ENCODE peak calls at places on chromosomes 7 and 10, in nine cellular contexts. J is pancreas, K is GM12865, C is A549, N is nephron progenitor cell, L is endothelial cell, V is WERI-Rb-1, O is MCF 10A, Q is HL-60. T is an unnamed sample.
A peak's percentile ranks its signal among the peaks of the same experiment; 100 is the strongest.

GRCh38 chr7:142329062-142329788 is 71.4 kb upstream of the PRSS58 start:
- DNase-seq in J (no peak), K (no peak), C (no peak), N (no peak), L (no peak), V (no peak), O (no peak), Q (no peak), T (no peak)

GRCh38 chr7:13179011-13179574 is 491.7 kb downstream of the ARL4A start:
- DNase-seq in J (no peak), K (peak; percentile 8), C (peak; percentile 18), N (no peak), L (no peak), V (peak; percentile 10), O (peak; percentile 23), Q (no peak), T (no peak)

GRCh38 chr7:37920619-37921339 is at the start of gene EPDR1:
- DNase-seq in J (peak; percentile 88), K (peak; percentile 66), C (peak; percentile 89), N (peak; percentile 61), L (peak; percentile 65), V (peak; percentile 73), O (no peak), Q (no peak), T (peak; percentile 64)

GRCh38 chr10:103244663-103245271 is 920 bp upstream of the RPEL1 start:
- DNase-seq in J (no peak), K (peak; percentile 81), C (peak; percentile 90), N (peak; percentile 68), L (peak; percentile 72), V (peak; percentile 67), O (peak; percentile 88), Q (peak; percentile 78), T (peak; percentile 71)

GRCh38 chr7:107035446-107035845 is 9.1 kb upstream of the PRKAR2B start:
- DNase-seq in J (no peak), K (no peak), C (peak; percentile 59), N (no peak), L (no peak), V (no peak), O (peak; percentile 58), Q (no peak), T (no peak)

GRCh38 chr7:80584778-80585177 is 53.7 kb upstream of the CD36 start:
- DNase-seq in J (no peak), K (no peak), C (peak; percentile 28), N (no peak), L (no peak), V (no peak), O (peak; percentile 83), Q (peak; percentile 20), T (no peak)

GRCh38 chr10:89032141-89032814 is 41.7 kb downstream of the FAS start:
- DNase-seq in J (no peak), K (peak; percentile 69), C (peak; percentile 47), N (no peak), L (no peak), V (no peak), O (peak; percentile 89), Q (no peak), T (no peak)

GRCh38 chr7:17333227-17333626 is 34.8 kb downstream of the AHR start:
- DNase-seq in J (no peak), K (no peak), C (no peak), N (no peak), L (no peak), V (no peak), O (no peak), Q (no peak), T (no peak)

GRCh38 chr10:96902762-96903358 is 70.8 kb downstream of the LCOR start:
- DNase-seq in J (no peak), K (no peak), C (no peak), N (no peak), L (no peak), V (no peak), O (no peak), Q (no peak), T (no peak)

GRCh38 chr7:92754756-92755581 is 81.4 kb downstream of the CDK6 start:
- DNase-seq in J (no peak), K (no peak), C (no peak), N (peak; percentile 37), L (no peak), V (no peak), O (no peak), Q (peak; percentile 18), T (peak; percentile 34)

GRCh38 chr7:141128506-141128905 is 54.6 kb downstream of the TMEM178B start:
- DNase-seq in J (no peak), K (no peak), C (no peak), N (no peak), L (no peak), V (no peak), O (no peak), Q (no peak), T (no peak)

GRCh38 chr10:86018735-86019058 is 347.9 kb downstream of the GRID1 start:
- DNase-seq in J (no peak), K (no peak), C (no peak), N (no peak), L (no peak), V (no peak), O (no peak), Q (no peak), T (no peak)

GRCh38 chr7:127938588-127938987 is 92.6 kb downstream of the LRRC4 start:
- DNase-seq in J (no peak), K (no peak), C (peak; percentile 14), N (no peak), L (no peak), V (no peak), O (peak; percentile 49), Q (no peak), T (no peak)

GRCh38 chr7:117405519-117405918 is 21.8 kb downstream of the ASZ1 start:
- DNase-seq in J (no peak), K (no peak), C (no peak), N (no peak), L (no peak), V (no peak), O (no peak), Q (no peak), T (no peak)
- TF ChIP-seq CTCF in J (no peak), K (no peak), C (no peak), N (no peak), L (no peak), V (no peak), O (no peak), Q (no peak), T (no peak)

DNA sequence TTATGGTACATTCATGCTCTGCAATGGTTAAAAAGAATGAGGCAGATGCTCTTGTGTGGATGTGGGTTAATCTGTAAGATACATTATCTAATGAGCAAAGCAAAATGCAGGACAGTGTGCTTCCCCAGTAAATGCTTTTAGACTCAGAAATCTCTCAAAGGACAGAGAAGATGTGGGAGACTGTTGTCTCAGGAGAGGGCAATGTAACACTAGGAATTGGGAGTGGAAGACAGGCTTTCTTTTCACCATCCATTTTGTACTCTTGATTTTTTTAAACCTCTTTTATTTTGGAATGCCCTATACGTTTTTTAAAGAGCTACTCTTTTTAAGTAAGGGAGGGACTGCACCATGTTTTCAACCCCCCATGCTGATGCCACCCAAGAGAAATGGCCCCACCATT is 77.5 kb upstream of the ADAM12 start:
- DNase-seq in J (no peak), K (no peak), C (no peak), N (no peak), L (no peak), V (no peak), O (no peak), Q (no peak), T (no peak)
- TF ChIP-seq CTCF in J (no peak), K (no peak), C (no peak), N (no peak), L (no peak), V (no peak), O (no peak), Q (no peak), T (no peak)

DNA sequence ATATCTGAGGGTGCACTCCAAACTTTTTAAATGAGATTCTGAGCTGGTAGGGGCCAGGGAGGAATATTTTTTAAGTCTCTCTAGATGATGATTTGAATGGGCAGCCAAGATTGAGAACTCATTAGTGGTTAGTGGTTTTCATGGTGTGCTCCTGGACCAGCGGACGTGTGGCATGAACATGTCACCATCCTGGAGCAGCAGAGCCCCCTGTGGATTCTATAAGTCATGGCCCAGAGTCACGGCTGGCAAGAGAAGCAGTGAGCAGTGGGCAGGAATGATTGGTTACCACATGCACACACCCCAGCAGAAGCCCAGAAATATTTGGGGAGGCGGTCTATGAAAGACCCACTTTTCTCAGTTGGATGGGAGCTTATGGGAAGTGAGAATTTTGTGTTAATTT is 21.2 kb upstream of the UCN3 start:
- DNase-seq in J (no peak), K (peak; percentile 30), C (peak; percentile 45), N (no peak), L (no peak), V (no peak), O (peak; percentile 6), Q (no peak), T (no peak)
- TF ChIP-seq CTCF in J (no peak), K (no peak), C (no peak), N (no peak), L (no peak), V (no peak), O (no peak), Q (no peak), T (no peak)

GRCh38 chr10:90871279-90871760 is 454 bp upstream of the RPP30 start:
- DNase-seq in J (no peak), K (peak; percentile 74), C (peak; percentile 89), N (peak; percentile 48), L (peak; percentile 60), V (peak; percentile 67), O (peak; percentile 68), Q (peak; percentile 71), T (peak; percentile 61)

GRCh38 chr10:90862908-90863514 is 5.2 kb upstream of the HTR7 start:
- DNase-seq in J (no peak), K (peak; percentile 27), C (peak; percentile 37), N (no peak), L (peak; percentile 16), V (no peak), O (peak; percentile 61), Q (peak; percentile 24), T (no peak)

GRCh38 chr10:90860790-90861189 is 3.0 kb upstream of the HTR7 start:
- DNase-seq in J (no peak), K (no peak), C (no peak), N (no peak), L (no peak), V (no peak), O (no peak), Q (no peak), T (no peak)

GRCh38 chr10:90866050-90866598 is 5.7 kb upstream of the RPP30 start:
- DNase-seq in J (no peak), K (no peak), C (no peak), N (no peak), L (no peak), V (no peak), O (no peak), Q (no peak), T (no peak)

GRCh38 chr10:90865400-90865799 is 6.4 kb upstream of the RPP30 start:
- DNase-seq in J (no peak), K (peak; percentile 26), C (no peak), N (no peak), L (peak; percentile 10), V (no peak), O (no peak), Q (no peak), T (no peak)
- TF ChIP-seq CTCF in J (no peak), K (peak; percentile 33), C (peak; percentile 48), N (no peak), L (no peak), V (no peak), O (peak; percentile 23), Q (no peak), T (peak; percentile 25)

T was measured in glutamatergic neuron.